ENCODE peak calls at places on chromosomes 6 and 20, in four cellular contexts. One of them, this sample, is unnamed.

GRCh38 chr20:59253779-59254319 is 46.6 kb upstream of the EDN3 start:
- DNase-seq in COR-L47: no peak
- DNase-seq in GM04504: no peak
- DNase-seq in G401: no peak
- DNase-seq in this sample: no peak

GRCh38 chr20:17704589-17705317 is 5.0 kb downstream of the BANF2 start:
- DNase-seq in COR-L47: no peak
- DNase-seq in GM04504: no peak
- DNase-seq in G401: no peak
- DNase-seq in this sample: no peak

GRCh38 chr20:58538752-58539151 is 23.6 kb upstream of the APCDD1L start:
- DNase-seq in GM04504: no peak
- DNase-seq in COR-L47: no peak
- DNase-seq in G401: no peak
- DNase-seq in this sample: no peak

GRCh38 chr6:34358389-34358906 is 34.0 kb downstream of the NUDT3 start:
- DNase-seq in GM04504: no peak
- DNase-seq in G401: peak
- DNase-seq in COR-L47: peak
- DNase-seq in this sample: peak

GRCh38 chr6:106199331-106199730 is 113.2 kb downstream of the PRDM1 start:
- DNase-seq in GM04504: no peak
- DNase-seq in G401: no peak
- DNase-seq in COR-L47: no peak
- DNase-seq in this sample: no peak

GRCh38 chr20:45823949-45824835 is 2.9 kb downstream of the TNNC2 start:
- DNase-seq in GM04504: no peak
- DNase-seq in COR-L47: peak
- DNase-seq in G401: peak
- DNase-seq in this sample: no peak

GRCh38 chr6:98847767-98848538 is 13.6 kb downstream of the POU3F2 start:
- DNase-seq in COR-L47: no peak
- DNase-seq in G401: no peak
- DNase-seq in GM04504: no peak
- DNase-seq in this sample: no peak

GRCh38 chr6:158978752-158979151 is 21.2 kb downstream of the RSPH3 start:
- DNase-seq in GM04504: peak
- DNase-seq in G401: no peak
- DNase-seq in COR-L47: no peak
- DNase-seq in this sample: no peak

GRCh38 chr6:105753184-105754097 is 332.7 kb upstream of the PRDM1 start:
- DNase-seq in GM04504: no peak
- DNase-seq in COR-L47: peak
- DNase-seq in G401: peak
- DNase-seq in this sample: peak

GRCh38 chr20:2692036-2692885 is at the start of gene EBF4:
- DNase-seq in COR-L47: no peak
- DNase-seq in G401: peak
- DNase-seq in GM04504: no peak
- DNase-seq in this sample: no peak

GRCh38 chr6:4912559-4912958 is 91.3 kb downstream of the RPP40 start:
- DNase-seq in GM04504: no peak
- DNase-seq in COR-L47: no peak
- DNase-seq in G401: no peak
- DNase-seq in this sample: no peak

GRCh38 chr6:134902074-134902861 is 47.6 kb downstream of the ALDH8A1 start:
- DNase-seq in COR-L47: no peak
- DNase-seq in G401: no peak
- DNase-seq in GM04504: no peak
- DNase-seq in this sample: no peak

This sample was measured in AG09309.